ENCODE peak calls at places on chromosomes 2 and 18, in eight cellular contexts. Q, F, M, O, B, Y, S and P are unnamed samples.

GRCh38 chr2:207226671-207227061 is 60.9 kb upstream of the KLF7 start:
- DNase-seq in Q (no peak), M (no peak), B (no peak), O (no peak), F (no peak), S (no peak), Y (no peak), P (no peak)

GRCh38 chr2:3558205-3559014 is at the start of gene RNASEH1:
- DNase-seq in M (peak; percentile 99), F (peak; percentile 98), S (peak; percentile 98), Y (peak; percentile 93), O (peak; percentile 100), B (peak; percentile 99), Q (peak; percentile 97), P (peak; percentile 99)

GRCh38 chr2:137964066-137964858 is at the start of gene HNMT:
- DNase-seq in Y (peak; percentile 61), M (no peak), S (peak; percentile 13), F (peak; percentile 34), O (no peak), Q (peak; percentile 55), B (peak; percentile 49), P (peak; percentile 17)

GRCh38 chr2:170715062-170715931 is at the start of gene SP5:
- DNase-seq in M (peak; percentile 61), Y (peak; percentile 20), B (peak; percentile 92), Q (peak; percentile 20), O (peak; percentile 71), S (peak; percentile 66), F (peak; percentile 35), P (peak; percentile 66)

GRCh38 chr2:224722250-224722649 is 6.1 kb upstream of the CCDC195 start:
- DNase-seq in B (no peak), M (no peak), F (no peak), Q (peak; percentile 55), O (no peak), S (no peak), Y (peak; percentile 5), P (no peak)

GRCh38 chr2:238124488-238125126 is 13.9 kb upstream of the KLHL30 start:
- DNase-seq in F (no peak), B (no peak), S (no peak), Y (no peak), Q (no peak), M (no peak), O (no peak), P (peak; percentile 17)

GRCh38 chr2:173999272-173999671 is 34.1 kb upstream of the SP3 start:
- DNase-seq in F (no peak), Q (no peak), M (no peak), S (no peak), O (no peak), Y (no peak), B (no peak), P (no peak)

GRCh38 chr18:59646228-59646945 is 50.8 kb downstream of the CCBE1 start:
- DNase-seq in B (peak; percentile 61), Q (no peak), F (no peak), S (peak; percentile 37), O (no peak), M (no peak), Y (no peak), P (no peak)

GRCh38 chr2:11569636-11570035 is 35.8 kb downstream of the GREB1 start:
- DNase-seq in F (no peak), S (no peak), M (no peak), Q (no peak), B (no peak), O (no peak), Y (no peak), P (no peak)

GRCh38 chr2:136436921-136437320 is 319.0 kb upstream of the CXCR4 start:
- DNase-seq in Q (no peak), S (no peak), Y (no peak), M (no peak), F (no peak), O (no peak), B (no peak), P (no peak)

GRCh38 chr2:160666019-160666676 is 172.5 kb upstream of the RBMS1 start:
- DNase-seq in B (no peak), S (no peak), O (no peak), Y (peak; percentile 99), F (no peak), M (no peak), Q (peak; percentile 98), P (no peak)

GRCh38 chr18:10923225-10923624 is 226.1 kb downstream of the PIEZO2 start:
- DNase-seq in M (no peak), F (no peak), Q (no peak), O (no peak), S (no peak), B (no peak), Y (no peak), P (no peak)

GRCh38 chr18:3481696-3482210 is 31.8 kb downstream of the TGIF1 start:
- DNase-seq in B (peak; percentile 83), Y (peak; percentile 45), Q (no peak), S (peak; percentile 52), M (no peak), F (no peak), O (peak; percentile 43), P (peak; percentile 36)

GRCh38 chr18:74299746-74300145 is 8.0 kb upstream of the CYB5A start:
- DNase-seq in O (no peak), M (no peak), F (no peak), S (no peak), B (no peak), Q (no peak), Y (peak; percentile 63), P (no peak)

GRCh38 chr2:136376798-136377211 is 258.9 kb upstream of the CXCR4 start:
- DNase-seq in Y (no peak), M (no peak), B (no peak), O (no peak), Q (no peak), F (no peak), S (no peak), P (no peak)

GRCh38 chr2:20177556-20178403 is 47.1 kb downstream of the SDC1 start:
- DNase-seq in Q (no peak), M (no peak), S (no peak), B (no peak), F (no peak), O (no peak), Y (no peak), P (no peak)

GRCh38 chr2:104769096-104769495 is 84.8 kb upstream of the POU3F3 start:
- DNase-seq in S (no peak), M (no peak), Q (peak; percentile 81), B (no peak), O (no peak), F (no peak), Y (peak; percentile 49), P (no peak)

GRCh38 chr18:3044931-3045698 is 32.2 kb upstream of the LPIN2 start:
- DNase-seq in M (no peak), B (no peak), O (no peak), S (no peak), F (peak; percentile 30), Q (no peak), Y (peak; percentile 80), P (no peak)

DNA sequence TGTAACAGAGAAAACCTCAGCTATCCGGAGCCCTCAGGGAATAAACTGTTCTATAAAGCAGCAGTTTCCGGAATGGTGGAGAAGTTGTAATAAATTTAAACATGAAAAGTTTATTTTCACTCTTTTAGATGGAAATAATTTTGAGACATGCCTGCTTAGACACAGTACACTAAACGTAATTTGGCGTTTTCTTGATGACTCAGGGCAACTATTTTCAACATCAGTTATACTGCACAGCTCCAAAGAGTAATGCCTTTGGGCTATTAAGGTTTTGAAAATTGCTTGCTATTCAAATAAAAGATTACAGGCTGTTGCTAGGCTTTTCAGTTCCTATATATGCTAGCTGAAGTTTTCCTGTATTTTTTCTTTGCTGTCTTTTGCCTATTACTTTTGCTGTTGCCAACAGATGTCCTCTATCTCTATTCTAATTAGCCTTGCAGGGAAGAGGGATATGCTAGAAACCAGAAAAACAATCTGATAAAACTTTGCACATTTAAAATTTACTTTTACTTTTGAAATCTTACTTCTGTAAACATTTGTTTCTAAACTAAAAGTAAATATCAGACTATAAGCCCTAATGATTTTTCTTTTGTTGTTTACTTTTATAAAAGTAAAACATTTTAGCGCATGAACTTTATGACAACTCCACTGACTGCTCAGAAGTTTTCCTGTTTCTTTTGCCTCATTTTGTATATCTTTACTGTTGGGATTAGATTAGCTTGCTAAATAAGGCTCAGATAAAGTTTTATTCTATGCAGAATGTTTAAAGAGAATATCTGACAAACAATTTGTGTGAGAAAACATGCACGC is 113.4 kb upstream of the WDSUB1 start:
- DNase-seq in O (no peak), F (no peak), Y (peak; percentile 67), M (no peak), Q (no peak), B (no peak), S (no peak), P (no peak)
- TF ChIP-seq CTCF in O (no peak), F (no peak), Y (no peak), M (no peak), Q (no peak), B (no peak), S (no peak), P (no peak)

DNA sequence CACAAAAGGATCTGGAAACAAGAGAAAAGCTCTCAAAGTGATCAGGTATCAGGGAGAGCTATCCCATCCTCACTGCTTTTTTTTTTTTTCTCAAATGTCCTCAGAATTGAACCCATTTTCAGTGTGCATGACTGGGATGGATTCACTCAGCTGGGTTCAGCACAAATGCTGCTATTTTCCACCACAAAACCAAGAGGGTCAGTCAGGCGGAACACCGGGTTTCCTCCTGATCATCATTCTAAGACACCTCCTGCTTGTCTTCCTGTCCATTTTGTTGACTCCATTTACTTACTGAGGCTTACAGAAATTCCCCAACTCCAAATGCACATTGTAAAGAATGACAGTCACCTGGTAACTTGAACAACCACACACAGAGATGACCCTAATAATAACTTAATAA is 39.9 kb downstream of the CYRIA start:
- DNase-seq in M (no peak), S (no peak), Y (no peak), F (no peak), O (peak; percentile 38), Q (no peak), B (no peak), P (no peak)
- TF ChIP-seq CTCF in M (no peak), S (no peak), Y (no peak), F (no peak), O (no peak), Q (no peak), B (no peak), P (no peak)

DNA sequence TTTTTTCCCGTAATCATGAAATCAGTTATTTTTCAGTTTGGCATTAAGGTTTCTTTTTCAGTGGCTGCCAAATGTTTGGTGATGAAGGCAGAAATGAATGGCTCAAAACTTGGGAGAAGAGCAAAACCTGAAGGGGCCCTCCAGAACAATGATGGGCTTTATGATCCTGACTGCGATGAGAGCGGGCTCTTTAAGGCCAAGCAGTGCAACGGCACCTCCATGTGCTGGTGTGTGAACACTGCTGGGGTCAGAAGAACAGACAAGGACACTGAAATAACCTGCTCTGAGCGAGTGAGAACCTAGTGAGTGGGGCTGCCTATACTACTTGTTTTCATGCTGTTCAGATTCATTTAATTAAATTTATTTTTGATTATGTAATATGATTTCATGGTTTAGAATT is 29.2 kb upstream of the MSH2 start:
- DNase-seq in B (peak; percentile 56), F (no peak), S (peak; percentile 49), Y (no peak), O (no peak), M (no peak), Q (no peak), P (no peak)
- TF ChIP-seq CTCF in B (peak; percentile 77), F (no peak), S (no peak), Y (no peak), O (no peak), M (no peak), Q (peak; percentile 36), P (no peak)

DNA sequence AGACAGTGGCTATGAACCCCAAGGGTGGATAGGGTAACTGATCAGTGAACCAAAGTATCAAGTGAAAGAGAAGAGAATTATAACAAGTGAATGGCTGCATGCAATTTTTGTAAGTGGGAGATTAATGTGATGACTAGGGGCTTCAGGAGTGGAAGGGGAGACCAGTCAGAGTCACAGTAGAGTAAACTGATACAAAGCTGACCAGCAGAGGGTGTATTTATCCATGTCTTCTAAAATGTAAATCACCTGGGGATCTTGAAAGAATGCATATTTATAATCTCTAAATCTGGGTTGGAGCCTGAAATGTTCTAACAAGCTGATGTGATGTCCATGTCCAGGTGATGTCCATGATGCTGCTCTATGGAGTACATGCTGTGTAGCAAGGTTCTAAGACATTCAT is 1351.3 kb upstream of the CHAC2 start:
- DNase-seq in Y (peak; percentile 18), B (peak; percentile 49), Q (no peak), S (no peak), F (no peak), M (no peak), O (no peak), P (no peak)
- TF ChIP-seq CTCF in Y (peak; percentile 25), B (peak; percentile 55), Q (peak; percentile 54), S (no peak), F (no peak), M (no peak), O (no peak), P (peak; percentile 31)